ENCODE peak calls at places on chromosomes 6 and 20, in six cellular contexts. One of them, this sample, is unnamed.

GRCh38 chr6:13272131-13273046 is 55.9 kb downstream of the TBC1D7 start:
- DNase-seq in MM.1S: peak; percentile 30
- DNase-seq in HT1080: no peak
- DNase-seq in aorta: no peak
- DNase-seq in HuH-7.5: no peak
- DNase-seq in amniotic epithelial cell: peak; percentile 23
- DNase-seq in this sample: peak; percentile 84

GRCh38 chr6:159908940-159909339 is 18.2 kb downstream of the MAS1 start:
- DNase-seq in MM.1S: no peak
- DNase-seq in HT1080: no peak
- DNase-seq in aorta: no peak
- DNase-seq in HuH-7.5: no peak
- DNase-seq in amniotic epithelial cell: no peak
- DNase-seq in this sample: no peak

GRCh38 chr6:164273491-164273890 is 859.0 kb downstream of the QKI start:
- DNase-seq in MM.1S: no peak
- DNase-seq in HT1080: no peak
- DNase-seq in aorta: no peak
- DNase-seq in HuH-7.5: no peak
- DNase-seq in amniotic epithelial cell: no peak
- DNase-seq in this sample: no peak

GRCh38 chr6:27777614-27778355 is 134.4 kb downstream of the OR2B2 start:
- DNase-seq in MM.1S: no peak
- DNase-seq in HT1080: peak; percentile 73
- DNase-seq in aorta: no peak
- DNase-seq in HuH-7.5: no peak
- DNase-seq in amniotic epithelial cell: peak; percentile 11
- DNase-seq in this sample: no peak

GRCh38 chr20:33915726-33916331 is 77.9 kb upstream of the RALY start:
- DNase-seq in MM.1S: peak; percentile 47
- DNase-seq in HT1080: no peak
- DNase-seq in aorta: peak; percentile 75
- DNase-seq in HuH-7.5: peak; percentile 71
- DNase-seq in amniotic epithelial cell: no peak
- DNase-seq in this sample: peak; percentile 58

GRCh38 chr20:346640-347316 is at the start of gene NRSN2:
- DNase-seq in MM.1S: no peak
- DNase-seq in HT1080: no peak
- DNase-seq in aorta: peak; percentile 89
- DNase-seq in HuH-7.5: peak; percentile 78
- DNase-seq in amniotic epithelial cell: peak; percentile 61
- DNase-seq in this sample: no peak

GRCh38 chr6:160253242-160253641 is 5.4 kb downstream of the SLC22A2 start:
- DNase-seq in MM.1S: no peak
- DNase-seq in HT1080: no peak
- DNase-seq in aorta: no peak
- DNase-seq in HuH-7.5: no peak
- DNase-seq in amniotic epithelial cell: no peak
- DNase-seq in this sample: no peak

GRCh38 chr6:17432356-17432755 is 39.0 kb downstream of the CAP2 start:
- DNase-seq in MM.1S: no peak
- DNase-seq in HT1080: no peak
- DNase-seq in aorta: no peak
- DNase-seq in HuH-7.5: no peak
- DNase-seq in amniotic epithelial cell: no peak
- DNase-seq in this sample: no peak

GRCh38 chr6:16974387-16974673 is 127.5 kb upstream of the STMND1 start:
- DNase-seq in MM.1S: no peak
- DNase-seq in HT1080: no peak
- DNase-seq in aorta: no peak
- DNase-seq in HuH-7.5: no peak
- DNase-seq in amniotic epithelial cell: no peak
- DNase-seq in this sample: no peak

GRCh38 chr6:166602928-166603690 is 16.6 kb upstream of the RAMACL start:
- DNase-seq in MM.1S: no peak
- DNase-seq in HT1080: no peak
- DNase-seq in aorta: no peak
- DNase-seq in HuH-7.5: no peak
- DNase-seq in amniotic epithelial cell: no peak
- DNase-seq in this sample: no peak

GRCh38 chr6:110053395-110054240 is 75.5 kb downstream of the GPR6 start:
- DNase-seq in MM.1S: peak; percentile 8
- DNase-seq in HT1080: no peak
- DNase-seq in aorta: no peak
- DNase-seq in HuH-7.5: no peak
- DNase-seq in amniotic epithelial cell: peak; percentile 53
- DNase-seq in this sample: peak; percentile 61

GRCh38 chr20:7383218-7383617 is 557.0 kb downstream of the HAO1 start:
- DNase-seq in MM.1S: no peak
- DNase-seq in HT1080: no peak
- DNase-seq in aorta: no peak
- DNase-seq in HuH-7.5: no peak
- DNase-seq in amniotic epithelial cell: no peak
- DNase-seq in this sample: no peak

GRCh38 chr6:121873595-121873994 is 438.1 kb downstream of the GJA1 start:
- DNase-seq in MM.1S: no peak
- DNase-seq in HT1080: no peak
- DNase-seq in aorta: no peak
- DNase-seq in HuH-7.5: peak; percentile 27
- DNase-seq in amniotic epithelial cell: no peak
- DNase-seq in this sample: no peak

GRCh38 chr20:1337441-1337840 is 8.5 kb upstream of the SDCBP2 start:
- DNase-seq in MM.1S: no peak
- DNase-seq in HT1080: no peak
- DNase-seq in aorta: no peak
- DNase-seq in HuH-7.5: no peak
- DNase-seq in amniotic epithelial cell: no peak
- DNase-seq in this sample: no peak

GRCh38 chr6:147585256-147585655 is 76.8 kb downstream of the SAMD5 start:
- DNase-seq in MM.1S: no peak
- DNase-seq in HT1080: no peak
- DNase-seq in aorta: no peak
- DNase-seq in HuH-7.5: no peak
- DNase-seq in amniotic epithelial cell: no peak
- DNase-seq in this sample: no peak

GRCh38 chr20:52340036-52340634 is 148.6 kb upstream of the ZFP64 start:
- DNase-seq in MM.1S: no peak
- DNase-seq in HT1080: peak; percentile 77
- DNase-seq in aorta: no peak
- DNase-seq in HuH-7.5: peak; percentile 49
- DNase-seq in amniotic epithelial cell: peak; percentile 1
- DNase-seq in this sample: no peak

GRCh38 chr20:6007529-6008103 is 46.2 kb downstream of the LRRN4 start:
- DNase-seq in MM.1S: no peak
- DNase-seq in HT1080: no peak
- DNase-seq in aorta: no peak
- DNase-seq in HuH-7.5: peak; percentile 57
- DNase-seq in amniotic epithelial cell: no peak
- DNase-seq in this sample: no peak

GRCh38 chr6:16420715-16421461 is 182.5 kb downstream of the GMPR start:
- DNase-seq in MM.1S: peak; percentile 61
- DNase-seq in HT1080: no peak
- DNase-seq in aorta: no peak
- DNase-seq in HuH-7.5: no peak
- DNase-seq in amniotic epithelial cell: no peak
- DNase-seq in this sample: peak; percentile 30

GRCh38 chr20:56418385-56418861 is 6.4 kb downstream of the CASS4 start:
- DNase-seq in MM.1S: no peak
- DNase-seq in HT1080: no peak
- DNase-seq in aorta: no peak
- DNase-seq in HuH-7.5: no peak
- DNase-seq in amniotic epithelial cell: no peak
- DNase-seq in this sample: no peak

GRCh38 chr6:28567506-28567905 is 41.8 kb downstream of the GPX5 start:
- DNase-seq in MM.1S: no peak
- DNase-seq in HT1080: no peak
- DNase-seq in aorta: no peak
- DNase-seq in HuH-7.5: no peak
- DNase-seq in amniotic epithelial cell: no peak
- DNase-seq in this sample: no peak

GRCh38 chr20:62358171-62358719 is 8.9 kb downstream of the LAMA5 start:
- DNase-seq in MM.1S: no peak
- DNase-seq in HT1080: no peak
- DNase-seq in aorta: peak; percentile 82
- DNase-seq in HuH-7.5: no peak
- DNase-seq in amniotic epithelial cell: no peak
- DNase-seq in this sample: peak; percentile 39

GRCh38 chr6:72620866-72621242 is 1.0 kb upstream of the KCNQ5 start:
- DNase-seq in MM.1S: no peak
- DNase-seq in HT1080: no peak
- DNase-seq in aorta: peak; percentile 76
- DNase-seq in HuH-7.5: no peak
- DNase-seq in amniotic epithelial cell: no peak
- DNase-seq in this sample: peak; percentile 41

GRCh38 chr6:170210651-170211403 is 80.1 kb downstream of the DLL1 start:
- DNase-seq in MM.1S: no peak
- DNase-seq in HT1080: no peak
- DNase-seq in aorta: no peak
- DNase-seq in HuH-7.5: no peak
- DNase-seq in amniotic epithelial cell: no peak
- DNase-seq in this sample: no peak

GRCh38 chr6:26183581-26184408 is 96.6 kb downstream of the HFE start:
- DNase-seq in MM.1S: peak; percentile 80
- DNase-seq in HT1080: no peak
- DNase-seq in aorta: peak; percentile 87
- DNase-seq in HuH-7.5: no peak
- DNase-seq in amniotic epithelial cell: peak; percentile 93
- DNase-seq in this sample: no peak

GRCh38 chr6:31814677-31815024 is 432 bp downstream of the HSPA1L start:
- DNase-seq in MM.1S: no peak
- DNase-seq in HT1080: peak; percentile 92
- DNase-seq in aorta: peak; percentile 98
- DNase-seq in HuH-7.5: peak; percentile 57
- DNase-seq in amniotic epithelial cell: peak; percentile 99
- DNase-seq in this sample: no peak

GRCh38 chr6:36442083-36442670 is 477 bp downstream of the PXT1 start:
- DNase-seq in MM.1S: no peak
- DNase-seq in HT1080: no peak
- DNase-seq in aorta: no peak
- DNase-seq in HuH-7.5: no peak
- DNase-seq in amniotic epithelial cell: no peak
- DNase-seq in this sample: peak; percentile 12

This sample was measured in OCI-LY7.